ENCODE peak calls at places on chromosomes 5 and 9, in six cellular contexts. A is trophoblast cell, K is neuronal stem cell, U is IMR-90, G is H1, H is mesenchymal stem cell. S is an unnamed sample.

GRCh38 chr9:126673689-126674364 is 60.1 kb downstream of the LMX1B start:
- DNase-seq in A (no peak), K (no peak), U (peak), G (no peak), H (peak), S (no peak)

GRCh38 chr9:27634879-27635278 is 61.6 kb upstream of the C9orf72 start:
- DNase-seq in A (no peak), K (no peak), U (no peak), G (no peak), H (no peak), S (no peak)

GRCh38 chr5:146867996-146868708 is 10.4 kb downstream of the PPP2R2B start:
- DNase-seq in A (no peak), K (no peak), U (no peak), G (no peak), H (no peak), S (no peak)

GRCh38 chr5:150624334-150625163 is 15.9 kb upstream of the SYNPO start:
- DNase-seq in A (no peak), K (no peak), U (no peak), G (no peak), H (no peak), S (no peak)

GRCh38 chr5:93078082-93079038 is 502.7 kb downstream of the NR2F1-AS1 start:
- DNase-seq in A (peak), K (no peak), U (peak), G (no peak), H (peak), S (peak)

GRCh38 chr9:7967093-7967827 is 167.7 kb upstream of the DMAC1 start:
- DNase-seq in A (peak), K (no peak), U (no peak), G (no peak), H (no peak), S (no peak)

GRCh38 chr9:87071473-87071872 is 124.2 kb upstream of the GAS1 start:
- DNase-seq in A (no peak), K (no peak), U (no peak), G (no peak), H (no peak), S (no peak)

GRCh38 chr5:36418172-36418979 is 116.7 kb upstream of the RANBP3L start:
- DNase-seq in A (peak), K (no peak), U (no peak), G (no peak), H (no peak), S (no peak)

GRCh38 chr5:154086641-154087040 is 47.9 kb downstream of the MFAP3 start:
- DNase-seq in A (no peak), K (no peak), U (no peak), G (no peak), H (no peak), S (no peak)

GRCh38 chr9:128249558-128249913 is 26.3 kb downstream of the GOLGA2 start:
- DNase-seq in A (no peak), K (no peak), U (no peak), G (no peak), H (no peak), S (no peak)

GRCh38 chr5:55222061-55222818 is 4.9 kb downstream of the MCIDAS start:
- DNase-seq in A (no peak), K (no peak), U (no peak), G (no peak), H (no peak), S (no peak)

GRCh38 chr5:80125962-80126480 is 90.9 kb downstream of the THBS4 start:
- DNase-seq in A (peak), K (no peak), U (peak), G (no peak), H (peak), S (no peak)

GRCh38 chr5:122465086-122465485 is 153.0 kb downstream of the SNCAIP start:
- DNase-seq in A (no peak), K (no peak), U (no peak), G (no peak), H (no peak), S (no peak)

GRCh38 chr9:3028535-3028934 is 184.6 kb upstream of the PUM3 start:
- DNase-seq in A (no peak), K (no peak), U (no peak), G (no peak), H (no peak), S (no peak)
- H4K8ac ChIP-seq in A (no peak), K (no peak), U (no peak), G (no peak), H (no peak), S (no peak)

GRCh38 chr5:159050408-159051091 is 49.2 kb downstream of the EBF1 start:
- DNase-seq in A (no peak), K (no peak), U (peak), G (no peak), H (peak), S (peak)

GRCh38 chr5:159052282-159053011 is 47.3 kb downstream of the EBF1 start:
- DNase-seq in A (no peak), K (no peak), U (no peak), G (no peak), H (peak), S (peak)

GRCh38 chr5:159051431-159052281 is 48.1 kb downstream of the EBF1 start:
- DNase-seq in A (no peak), K (no peak), U (no peak), G (no peak), H (peak), S (peak)

GRCh38 chr5:159048298-159048697 is 51.4 kb downstream of the EBF1 start:
- DNase-seq in A (no peak), K (no peak), U (no peak), G (no peak), H (no peak), S (no peak)

GRCh38 chr5:159049844-159050318 is 49.8 kb downstream of the EBF1 start:
- DNase-seq in A (no peak), K (no peak), U (peak), G (no peak), H (peak), S (peak)
- H3K4me3 ChIP-seq in A (no peak), K (no peak), U (no peak), G (no peak), H (peak), S (no peak)

GRCh38 chr5:174910245-174910737 is 185.9 kb downstream of the MSX2 start:
- DNase-seq in A (peak), K (peak), U (peak), G (peak), H (peak), S (peak)
- H3K9ac ChIP-seq in A (no peak), K (no peak), U (no peak), G (no peak), H (peak), S (no peak)

DNA sequence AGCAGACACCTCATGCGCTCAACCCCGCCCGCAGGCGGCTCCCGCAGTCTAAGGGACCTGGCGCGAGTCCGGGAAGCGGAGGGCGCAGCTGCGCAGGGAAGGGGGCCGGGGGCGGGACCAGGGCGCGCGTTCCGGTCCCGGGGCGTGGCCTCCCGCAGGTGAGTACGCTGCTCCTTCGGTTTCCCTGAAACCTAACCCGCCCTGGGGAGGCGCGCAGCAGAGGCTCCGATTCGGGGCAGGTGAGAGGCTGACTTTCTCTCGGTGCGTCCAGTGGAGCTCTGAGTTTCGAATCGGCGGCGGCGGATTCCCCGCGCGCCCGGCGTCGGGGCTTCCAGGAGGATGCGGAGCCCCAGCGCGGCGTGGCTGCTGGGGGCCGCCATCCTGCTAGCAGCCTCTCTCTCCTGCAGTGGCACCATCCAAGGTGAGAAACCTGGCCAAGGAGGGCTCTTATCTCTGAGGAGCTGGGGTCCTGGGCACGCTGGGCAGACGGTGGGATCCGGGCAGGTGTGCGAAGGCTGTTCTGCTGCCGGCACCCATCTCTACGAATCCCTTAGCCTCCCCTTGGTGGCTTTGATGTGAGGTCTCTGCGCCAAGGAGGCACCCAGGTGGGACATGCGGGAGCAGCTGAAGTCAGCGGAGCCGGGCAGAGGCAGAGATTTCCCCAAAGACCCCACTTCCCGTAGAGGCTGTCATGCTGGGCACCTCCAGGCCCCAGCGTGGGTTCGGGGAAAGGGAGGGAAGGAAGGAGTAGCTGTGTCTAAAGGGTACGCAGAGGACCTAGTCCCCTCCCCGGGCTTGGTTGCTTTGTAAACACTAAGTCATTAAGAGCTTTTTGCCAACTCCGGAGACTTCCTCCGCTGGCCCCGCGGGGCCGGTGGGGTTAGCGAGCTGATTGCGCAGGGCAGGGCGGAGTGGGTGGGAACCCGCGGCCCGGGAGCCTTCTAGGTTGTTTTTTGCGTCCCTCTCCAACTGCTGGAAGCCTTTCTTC is at the start of gene F2RL1:
- DNase-seq in A (peak), K (peak), U (peak), G (peak), H (peak), S (peak)
- H4K8ac ChIP-seq in A (peak), K (no peak), U (peak), G (peak), H (peak), S (no peak)

GRCh38 chr9:72893437-72893836 is 59.4 kb downstream of the ALDH1A1 start:
- DNase-seq in A (peak), K (no peak), U (no peak), G (no peak), H (no peak), S (no peak)
- H3K4me3 ChIP-seq in A (no peak), K (no peak), U (no peak), G (no peak), H (no peak), S (no peak)

GRCh38 chr9:130258999-130259398 is 6.6 kb upstream of the HMCN2 start:
- DNase-seq in A (no peak), K (no peak), U (no peak), G (no peak), H (no peak), S (no peak)

GRCh38 chr9:130254753-130255637 is 10.6 kb upstream of the HMCN2 start:
- DNase-seq in A (no peak), K (no peak), U (no peak), G (no peak), H (peak), S (no peak)

GRCh38 chr9:130255638-130255930 is 10.0 kb upstream of the HMCN2 start:
- DNase-seq in A (no peak), K (no peak), U (no peak), G (no peak), H (no peak), S (no peak)

GRCh38 chr9:130260816-130261765 is 4.5 kb upstream of the HMCN2 start:
- DNase-seq in A (no peak), K (no peak), U (no peak), G (no peak), H (no peak), S (no peak)

GRCh38 chr9:130256644-130257043 is 8.9 kb upstream of the HMCN2 start:
- DNase-seq in A (no peak), K (no peak), U (no peak), G (no peak), H (no peak), S (no peak)
- H3K9ac ChIP-seq in A (no peak), K (no peak), U (no peak), G (no peak), H (no peak), S (no peak)

GRCh38 chr5:141534492-141535213 is 45.8 kb downstream of the PCDHGC5 start:
- DNase-seq in A (no peak), K (no peak), U (no peak), G (no peak), H (no peak), S (no peak)

GRCh38 chr5:141532726-141533125 is 43.8 kb downstream of the PCDHGC5 start:
- DNase-seq in A (no peak), K (no peak), U (no peak), G (no peak), H (no peak), S (no peak)

GRCh38 chr5:141529002-141529401 is 40.1 kb downstream of the PCDHGC5 start:
- DNase-seq in A (no peak), K (no peak), U (peak), G (no peak), H (peak), S (no peak)

GRCh38 chr5:141529873-141530272 is 41.0 kb downstream of the PCDHGC5 start:
- DNase-seq in A (no peak), K (no peak), U (no peak), G (no peak), H (no peak), S (no peak)

DNA sequence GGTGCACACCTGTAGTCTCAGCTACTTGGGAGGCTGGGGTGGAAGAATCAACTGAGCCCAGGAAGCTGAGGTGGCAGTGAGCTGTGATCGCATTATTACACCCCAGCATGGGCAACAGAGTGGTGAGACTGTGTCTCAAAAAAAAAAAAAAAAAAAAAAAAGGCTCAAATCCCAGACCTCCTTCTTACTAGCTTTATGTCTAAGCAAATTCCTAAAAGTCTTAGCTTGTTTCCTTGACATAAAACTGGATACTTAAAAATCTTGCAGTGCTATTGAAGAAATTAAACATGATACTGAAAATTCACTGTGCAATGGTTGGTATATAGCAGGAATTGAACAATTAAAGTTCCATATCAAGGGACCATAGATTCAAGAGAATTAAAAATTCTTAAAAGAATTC is 45.0 kb downstream of the PCDHGC5 start:
- DNase-seq in A (no peak), K (no peak), U (no peak), G (no peak), H (peak), S (no peak)
- H4K8ac ChIP-seq in A (no peak), K (no peak), U (no peak), G (no peak), H (no peak), S (no peak)

DNA sequence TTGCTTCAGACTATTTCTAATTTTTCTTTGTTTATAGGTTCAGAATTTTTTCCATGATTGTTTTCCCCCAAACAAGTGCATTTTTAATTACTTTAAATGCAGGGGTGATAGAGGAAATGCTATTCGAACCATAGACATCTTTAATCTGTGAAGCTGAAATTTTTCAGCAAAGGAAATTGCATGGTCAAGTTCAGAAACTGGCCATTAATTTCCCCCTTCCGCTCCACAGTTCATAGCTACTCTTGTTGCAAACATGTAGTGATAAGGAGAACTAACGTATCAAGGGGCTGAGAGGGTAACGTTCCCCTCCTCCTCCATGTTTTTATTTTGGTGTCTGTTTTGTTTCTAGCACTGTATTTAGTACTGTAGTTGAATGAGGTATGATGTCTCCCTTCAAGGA is 3.4 kb upstream of the ROPN1L start:
- DNase-seq in A (no peak), K (no peak), U (no peak), G (no peak), H (no peak), S (no peak)
- H3K4me3 ChIP-seq in A (no peak), K (no peak), U (no peak), G (no peak), H (no peak), S (no peak)